ENCODE peak calls at places on chromosomes 5 and 9, in eight cellular contexts. E, C, X, U, H, A, F and Q are unnamed samples. For H3K4me1, the result is how much of the 10 kb centered on the place peaks cover.

GRCh38 chr5:81631124-81631523 is 119.8 kb downstream of the SSBP2 start:
- DNase-seq in U (peak), F (no peak), A (no peak), H (no peak), X (no peak), C (no peak), E (no peak), Q (peak)

GRCh38 chr5:54651482-54652076 is 134.0 kb downstream of the SNX18 start:
- DNase-seq in C (peak), X (peak), F (peak), H (peak), E (no peak), A (peak), U (no peak), Q (no peak)

GRCh38 chr5:176144508-176144907 is 93.7 kb upstream of the SIMC1 start:
- DNase-seq in A (no peak), F (no peak), U (no peak), C (no peak), E (no peak), H (no peak), X (no peak), Q (no peak)

GRCh38 chr5:150464554-150465012 is 15.0 kb upstream of the RPS14 start:
- DNase-seq in E (no peak), A (peak), C (no peak), X (no peak), H (no peak), F (peak), U (no peak), Q (no peak)

GRCh38 chr5:141637693-141638419 is 1.1 kb downstream of the RELL2 start:
- DNase-seq in U (peak), C (peak), E (peak), H (peak), X (peak), A (peak), F (peak), Q (peak)

GRCh38 chr5:133331866-133332731 is 280.2 kb downstream of the FSTL4 start:
- DNase-seq in F (no peak), E (no peak), X (no peak), A (no peak), U (no peak), H (no peak), C (no peak), Q (no peak)

GRCh38 chr5:140408750-140409241 is 7.2 kb downstream of the ANKHD1 start:
- DNase-seq in U (no peak), A (no peak), F (no peak), H (no peak), C (no peak), E (no peak), X (no peak), Q (no peak)

GRCh38 chr5:98989723-98990122 is 60.9 kb upstream of the CHD1 start:
- DNase-seq in C (no peak), E (no peak), X (no peak), F (no peak), A (no peak), U (no peak), H (no peak), Q (no peak)

GRCh38 chr5:15506146-15506545 is 6.2 kb downstream of the FBXL7 start:
- DNase-seq in E (no peak), A (no peak), F (no peak), U (no peak), X (no peak), H (no peak), C (no peak), Q (no peak)

GRCh38 chr9:38687992-38688391 is 31.9 kb downstream of the FAM240B start:
- DNase-seq in X (no peak), C (no peak), U (no peak), E (no peak), H (no peak), A (no peak), F (no peak), Q (no peak)

GRCh38 chr9:128244443-128245226 is 31.2 kb downstream of the GOLGA2 start:
- DNase-seq in U (peak), C (peak), H (peak), X (peak), F (peak), E (peak), A (peak), Q (no peak)

GRCh38 chr9:115058684-115059315 is 59.2 kb downstream of the TNC start:
- DNase-seq in X (peak), E (no peak), F (no peak), U (no peak), A (no peak), H (no peak), C (no peak), Q (no peak)

GRCh38 chr9:135085830-135086546 is 1.5 kb upstream of the OLFM1 start:
- DNase-seq in H (peak), A (peak), X (peak), U (peak), F (peak), C (peak), E (peak), Q (no peak)

GRCh38 chr5:58019614-58020013 is 440.3 kb downstream of the PLK2 start:
- DNase-seq in A (peak), X (no peak), C (peak), H (peak), F (peak), U (no peak), E (no peak), Q (no peak)

GRCh38 chr5:132019337-132019736 is 7.9 kb upstream of the ACSL6 start:
- DNase-seq in X (no peak), C (no peak), E (no peak), A (no peak), F (no peak), U (no peak), H (no peak), Q (no peak)

GRCh38 chr5:42767491-42768105 is 11.0 kb downstream of the CCDC152 start:
- DNase-seq in U (no peak), A (no peak), C (peak), H (peak), F (no peak), X (peak), E (peak), Q (no peak)

GRCh38 chr5:87097664-87098063 is 170.0 kb upstream of the RASA1 start:
- DNase-seq in H (no peak), A (no peak), F (no peak), X (no peak), E (no peak), U (no peak), C (no peak), Q (no peak)

GRCh38 chr5:127330116-127330515 is 39.5 kb downstream of the MEGF10 start:
- DNase-seq in A (no peak), F (no peak), U (no peak), H (no peak), C (no peak), E (no peak), X (no peak), Q (no peak)

GRCh38 chr5:79151933-79152671 is 40.5 kb downstream of the BHMT start:
- DNase-seq in U (no peak), E (no peak), X (no peak), A (no peak), H (no peak), F (no peak), C (no peak), Q (no peak)

GRCh38 chr9:136789523-136789937 is 1.6 kb upstream of the TMEM141 start:
- DNase-seq in U (no peak), C (no peak), A (no peak), X (no peak), E (no peak), H (no peak), F (no peak), Q (no peak)

GRCh38 chr5:177440990-177441780 is 5.4 kb upstream of the PRR7 start:
- DNase-seq in F (no peak), U (no peak), A (no peak), X (no peak), H (no peak), C (no peak), E (no peak), Q (no peak)

GRCh38 chr5:142109356-142110045 is 922 bp downstream of the NDFIP1 start:
- DNase-seq in U (no peak), A (no peak), C (no peak), H (peak), X (peak), E (peak), F (no peak), Q (no peak)

GRCh38 chr5:6780802-6781391 is 67.7 kb downstream of the TENT4A start:
- DNase-seq in X (no peak), F (no peak), U (no peak), C (no peak), H (no peak), A (no peak), E (no peak), Q (peak)

GRCh38 chr9:136203406-136204085 is 1.4 kb downstream of the LHX3 start:
- DNase-seq in F (no peak), U (no peak), X (no peak), C (no peak), H (no peak), A (no peak), E (no peak), Q (no peak)

GRCh38 chr5:82707741-82708140 is 369.5 kb downstream of the TMEM167A start:
- DNase-seq in C (no peak), X (no peak), U (no peak), A (no peak), E (no peak), F (no peak), H (no peak), Q (no peak)

GRCh38 chr9:126622872-126623271 is 9.1 kb downstream of the LMX1B start:
- DNase-seq in X (no peak), C (no peak), A (no peak), F (no peak), E (no peak), H (no peak), U (no peak), Q (no peak)
- H3K4me1 ChIP-seq in X (under half), C (under half), A (under half), F (under half), E (half or more), H (under half), U (under half), Q (under half)

GRCh38 chr5:108353087-108353486 is 28.8 kb downstream of the FBXL17 start:
- DNase-seq in A (no peak), E (no peak), F (no peak), U (no peak), C (no peak), X (no peak), H (no peak), Q (no peak)
- H3K27ac ChIP-seq in A (no peak), E (no peak), F (no peak), U (no peak), C (no peak), X (no peak), H (no peak), Q (no peak)

GRCh38 chr5:157469073-157469472 is 9.1 kb downstream of the NIPAL4 start:
- DNase-seq in X (no peak), H (no peak), U (no peak), F (no peak), E (no peak), A (no peak), C (no peak), Q (no peak)
- H3K4me1 ChIP-seq in X (under half), H (under half), U (under half), F (under half), E (under half), A (under half), C (under half), Q (under half)

DNA sequence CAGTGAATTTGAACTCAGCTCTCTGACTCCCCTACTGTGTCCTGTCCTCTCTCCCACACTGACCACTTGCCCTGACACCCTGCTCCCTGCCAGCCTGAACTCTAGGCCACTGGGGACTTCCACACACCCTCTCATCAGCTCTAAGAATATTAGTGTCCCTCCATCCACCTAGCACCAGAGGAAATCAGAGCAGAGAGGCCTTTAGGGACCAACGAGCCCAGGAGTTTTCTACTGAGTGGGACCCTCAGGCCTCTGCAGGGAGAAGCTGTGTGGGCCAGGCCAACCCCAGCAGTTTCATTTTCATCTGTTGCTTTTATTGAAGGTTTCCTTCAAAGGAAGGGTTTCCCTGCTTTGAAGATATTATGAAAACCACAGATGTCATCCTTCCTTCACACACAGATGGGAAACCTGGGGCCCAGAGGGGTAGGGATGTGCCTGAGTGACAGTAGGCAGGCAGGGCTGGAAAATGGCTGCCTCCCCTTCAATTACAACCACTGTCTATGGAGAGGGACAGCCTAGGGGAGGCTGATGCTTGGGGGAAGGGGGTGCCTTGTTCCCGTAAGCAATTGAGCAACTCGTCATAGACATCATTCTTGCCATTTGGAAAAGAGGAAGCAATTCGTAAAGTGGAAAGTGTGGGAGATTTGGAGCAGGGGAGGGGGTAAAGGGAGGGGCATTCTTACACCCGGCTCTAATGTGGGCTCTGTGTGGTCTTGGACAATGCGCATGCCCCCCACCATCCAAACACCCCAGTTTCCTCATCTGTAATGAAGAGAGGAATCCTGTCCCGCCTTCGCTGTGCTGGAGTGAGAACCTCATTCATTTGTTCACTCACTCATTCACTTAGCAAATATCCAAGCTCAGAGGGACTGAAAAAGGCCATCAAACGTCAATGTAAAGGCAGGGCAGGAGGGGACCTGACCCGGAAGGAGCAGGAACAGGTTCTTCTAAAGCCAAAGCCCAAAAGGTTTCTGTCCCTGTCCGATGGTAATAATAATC is 3.9 kb downstream of the GLIPR2 start:
- DNase-seq in F (no peak), X (no peak), H (no peak), U (no peak), A (no peak), C (no peak), E (no peak), Q (no peak)
- H3K27ac ChIP-seq in F (no peak), X (no peak), H (no peak), U (peak), A (peak), C (no peak), E (no peak), Q (no peak)

GRCh38 chr5:72506150-72506549 is 1.1 kb downstream of the ZNF366 start:
- DNase-seq in H (no peak), U (no peak), X (no peak), C (no peak), E (no peak), A (no peak), F (no peak), Q (no peak)

GRCh38 chr5:72510610-72511121 is 3.5 kb upstream of the ZNF366 start:
- DNase-seq in A (peak), X (peak), H (no peak), E (no peak), F (no peak), U (no peak), C (no peak), Q (no peak)

GRCh38 chr5:72507360-72508238 is at the start of gene ZNF366:
- DNase-seq in X (peak), U (no peak), C (peak), F (no peak), E (peak), A (no peak), H (peak), Q (no peak)

GRCh38 chr5:72509401-72509800 is 2.2 kb upstream of the ZNF366 start:
- DNase-seq in E (no peak), F (no peak), U (no peak), C (no peak), H (no peak), X (no peak), A (peak), Q (no peak)

GRCh38 chr5:72508241-72509170 is 1.3 kb upstream of the ZNF366 start:
- DNase-seq in F (no peak), U (no peak), A (no peak), C (no peak), H (no peak), E (no peak), X (no peak), Q (no peak)
- H3K4me1 ChIP-seq in F (under half), U (under half), A (under half), C (under half), H (under half), E (under half), X (under half), Q (under half)

DNA sequence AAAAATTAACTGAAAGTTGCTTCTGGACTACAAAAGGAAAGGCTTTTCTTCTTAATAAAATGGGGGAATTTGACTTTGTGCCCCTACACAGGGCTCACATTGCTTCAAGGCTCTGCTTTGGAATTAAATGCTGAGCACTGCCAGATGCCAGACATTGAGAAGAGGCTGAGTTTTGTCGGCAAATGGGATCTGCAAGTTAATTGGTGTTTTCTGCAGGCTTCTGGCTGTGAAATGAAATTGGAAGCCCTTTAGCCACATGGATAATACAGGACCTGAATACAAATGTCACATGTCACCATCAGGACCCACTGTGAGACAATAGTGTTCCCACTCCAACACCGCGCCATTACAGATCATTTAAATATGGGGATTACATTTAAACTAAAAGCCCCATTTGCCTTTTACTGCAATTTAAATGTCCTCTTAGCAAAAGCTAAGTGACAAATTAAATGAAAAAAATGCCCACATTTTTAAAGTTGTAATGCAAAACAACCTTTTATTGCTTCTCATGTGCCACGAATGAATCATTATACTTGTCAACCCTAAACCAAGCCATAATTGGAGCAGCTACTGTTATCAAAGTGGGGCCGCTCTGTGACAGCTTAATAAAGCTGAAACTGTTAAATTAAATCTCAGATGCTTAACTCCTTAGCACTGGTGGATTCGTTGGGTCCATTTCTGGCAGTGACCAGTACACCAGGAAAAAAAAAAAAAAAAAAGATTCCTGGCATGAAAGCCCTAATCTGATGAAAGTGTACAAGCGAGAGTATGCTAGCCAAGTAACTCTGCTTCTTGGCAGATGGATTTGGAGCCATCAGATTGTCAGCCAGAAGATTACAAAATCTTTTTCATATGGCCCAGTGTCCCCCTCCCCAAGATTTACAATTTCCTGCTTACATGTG is 164.6 kb downstream of the ZSWIM6 start:
- DNase-seq in A (no peak), X (no peak), H (no peak), C (no peak), E (peak), F (no peak), U (no peak), Q (no peak)
- H3K27ac ChIP-seq in A (no peak), X (no peak), H (no peak), C (no peak), E (peak), F (no peak), U (no peak), Q (no peak)

GRCh38 chr9:106450549-106450948 is 412.4 kb upstream of the ZNF462 start:
- DNase-seq in H (no peak), E (no peak), X (no peak), F (no peak), C (peak), U (no peak), A (no peak), Q (no peak)
- H3K4me1 ChIP-seq in H (under half), E (under half), X (under half), F (under half), C (under half), U (under half), A (under half), Q (under half)

DNA sequence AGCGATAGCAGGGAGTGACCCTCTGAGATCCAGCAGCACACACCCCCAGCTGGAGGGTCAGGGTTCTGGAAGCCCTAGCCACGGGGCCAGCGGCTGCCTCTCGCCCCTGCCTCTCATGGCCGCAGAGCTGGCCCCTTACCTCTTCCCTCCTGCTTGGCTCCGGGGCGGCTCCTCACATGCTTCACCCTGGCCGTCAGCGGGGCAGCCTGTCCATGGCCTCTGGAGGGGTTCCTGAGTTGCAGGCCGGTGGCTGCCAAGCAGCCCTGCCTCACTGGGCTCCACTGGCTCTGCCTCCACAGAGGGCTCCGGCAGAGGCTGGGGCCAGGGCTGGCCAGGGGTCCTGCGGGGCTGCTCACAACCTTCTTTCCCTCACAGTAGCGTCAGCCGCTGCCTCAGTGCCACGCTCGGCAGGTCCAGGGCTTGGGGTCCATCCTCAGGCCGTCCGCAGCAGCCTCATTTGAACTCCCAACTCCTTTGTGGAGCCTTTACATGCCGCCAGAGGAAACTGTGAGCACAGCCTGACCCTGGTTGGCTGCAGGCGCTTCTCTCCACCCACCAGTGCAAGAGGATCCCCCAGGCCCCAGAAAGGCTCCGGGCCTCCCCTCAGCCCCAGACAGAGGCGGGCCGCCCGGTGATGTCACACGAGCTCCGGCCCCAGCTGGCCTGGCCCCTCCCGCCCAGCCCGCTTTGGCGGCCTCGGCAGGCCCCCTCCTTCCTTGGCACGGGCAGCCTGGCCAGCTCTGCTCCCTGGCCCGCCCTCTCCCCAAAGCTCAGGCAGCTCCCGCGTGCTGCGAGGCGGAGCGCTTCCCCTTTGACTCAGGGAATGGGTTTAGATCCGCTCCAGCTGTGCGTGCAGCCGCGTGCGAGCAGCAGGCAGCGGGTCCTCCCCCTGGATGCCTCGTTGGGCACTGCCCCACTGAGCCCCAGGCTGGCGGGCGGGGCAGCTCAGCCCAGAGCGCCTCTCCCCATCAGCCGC is at the start of gene ANGPTL2:
- DNase-seq in A (peak), X (peak), F (peak), E (peak), C (peak), U (peak), H (peak), Q (no peak)
- H3K27ac ChIP-seq in A (peak), X (peak), F (peak), E (peak), C (peak), U (peak), H (peak), Q (no peak)

GRCh38 chr9:121699271-121700164 is 48.1 kb downstream of the DAB2IP start:
- DNase-seq in E (peak), A (peak), U (peak), C (no peak), H (peak), X (peak), F (peak), Q (peak)
- H3K4me1 ChIP-seq in E (under half), A (under half), U (under half), C (under half), H (under half), X (under half), F (under half), Q (under half)

GRCh38 chr5:145246961-145247744 is 588.0 kb downstream of the PRELID2 start:
- DNase-seq in F (no peak), H (no peak), E (no peak), A (no peak), C (no peak), X (peak), U (no peak), Q (no peak)
- H3K27ac ChIP-seq in F (no peak), H (peak), E (no peak), A (no peak), C (no peak), X (no peak), U (no peak), Q (no peak)